ENCODE peak calls at places on chromosomes 7 and 10, in ten cellular contexts. One of them, this sample, is unnamed.
A peak's percentile ranks its signal among the peaks of the same experiment; 100 is the strongest.

GRCh38 chr10:101031796-101032636 is 982 bp downstream of the SFXN3 start:
- DNase-seq in small intestine: peak; percentile 95
- DNase-seq in SW480: peak; percentile 72
- DNase-seq in stimulated activated CD4-positive, alpha-beta T cell treated with anti-CD3 and anti-CD28 coated beads, Interleukin-1b, Interleukin-23, amount 100 ng/mL, for 1 hour: peak; percentile 55
- DNase-seq in GM04503: no peak
- DNase-seq in fibroblast of mammary gland: peak; percentile 56
- DNase-seq in heart left ventricle: peak; percentile 89
- DNase-seq in HEK293T: no peak
- DNase-seq in psoas muscle: peak; percentile 80
- DNase-seq in activated CD8-positive, alpha-beta memory T cell treated with anti-CD3 and anti-CD28 coated beads for 1 hour: no peak
- DNase-seq in this sample: peak; percentile 80

GRCh38 chr7:151844080-151844827 is 32.7 kb downstream of the PRKAG2 start:
- DNase-seq in small intestine: no peak
- DNase-seq in SW480: no peak
- DNase-seq in stimulated activated CD4-positive, alpha-beta T cell treated with anti-CD3 and anti-CD28 coated beads, Interleukin-1b, Interleukin-23, amount 100 ng/mL, for 1 hour: no peak
- DNase-seq in GM04503: peak; percentile 14
- DNase-seq in fibroblast of mammary gland: peak; percentile 86
- DNase-seq in heart left ventricle: no peak
- DNase-seq in HEK293T: no peak
- DNase-seq in psoas muscle: no peak
- DNase-seq in activated CD8-positive, alpha-beta memory T cell treated with anti-CD3 and anti-CD28 coated beads for 1 hour: no peak
- DNase-seq in this sample: no peak

GRCh38 chr7:42677751-42678231 is 234.1 kb downstream of the C7orf25 start:
- DNase-seq in small intestine: no peak
- DNase-seq in SW480: no peak
- DNase-seq in stimulated activated CD4-positive, alpha-beta T cell treated with anti-CD3 and anti-CD28 coated beads, Interleukin-1b, Interleukin-23, amount 100 ng/mL, for 1 hour: no peak
- DNase-seq in GM04503: peak; percentile 93
- DNase-seq in fibroblast of mammary gland: peak; percentile 99
- DNase-seq in heart left ventricle: no peak
- DNase-seq in HEK293T: no peak
- DNase-seq in psoas muscle: no peak
- DNase-seq in activated CD8-positive, alpha-beta memory T cell treated with anti-CD3 and anti-CD28 coated beads for 1 hour: no peak
- DNase-seq in this sample: peak; percentile 67

GRCh38 chr10:60414877-60415585 is 25.4 kb upstream of the ANK3 start:
- DNase-seq in small intestine: no peak
- DNase-seq in SW480: peak; percentile 6
- DNase-seq in stimulated activated CD4-positive, alpha-beta T cell treated with anti-CD3 and anti-CD28 coated beads, Interleukin-1b, Interleukin-23, amount 100 ng/mL, for 1 hour: no peak
- DNase-seq in GM04503: peak; percentile 76
- DNase-seq in fibroblast of mammary gland: peak; percentile 86
- DNase-seq in heart left ventricle: no peak
- DNase-seq in HEK293T: no peak
- DNase-seq in psoas muscle: no peak
- DNase-seq in activated CD8-positive, alpha-beta memory T cell treated with anti-CD3 and anti-CD28 coated beads for 1 hour: no peak
- DNase-seq in this sample: no peak

GRCh38 chr10:59019603-59020002 is 156.8 kb upstream of the PHYHIPL start:
- DNase-seq in small intestine: no peak
- DNase-seq in SW480: no peak
- DNase-seq in stimulated activated CD4-positive, alpha-beta T cell treated with anti-CD3 and anti-CD28 coated beads, Interleukin-1b, Interleukin-23, amount 100 ng/mL, for 1 hour: no peak
- DNase-seq in GM04503: no peak
- DNase-seq in fibroblast of mammary gland: peak; percentile 23
- DNase-seq in heart left ventricle: no peak
- DNase-seq in HEK293T: no peak
- DNase-seq in psoas muscle: no peak
- DNase-seq in activated CD8-positive, alpha-beta memory T cell treated with anti-CD3 and anti-CD28 coated beads for 1 hour: no peak
- DNase-seq in this sample: no peak

GRCh38 chr7:3159039-3159438 is 115.4 kb upstream of the CARD11 start:
- DNase-seq in small intestine: no peak
- DNase-seq in SW480: peak; percentile 69
- DNase-seq in stimulated activated CD4-positive, alpha-beta T cell treated with anti-CD3 and anti-CD28 coated beads, Interleukin-1b, Interleukin-23, amount 100 ng/mL, for 1 hour: no peak
- DNase-seq in GM04503: no peak
- DNase-seq in fibroblast of mammary gland: no peak
- DNase-seq in heart left ventricle: no peak
- DNase-seq in HEK293T: no peak
- DNase-seq in psoas muscle: no peak
- DNase-seq in activated CD8-positive, alpha-beta memory T cell treated with anti-CD3 and anti-CD28 coated beads for 1 hour: no peak
- DNase-seq in this sample: no peak

GRCh38 chr7:135936497-135937217 is 40.5 kb downstream of the MTPN start:
- DNase-seq in small intestine: peak; percentile 33
- DNase-seq in SW480: no peak
- DNase-seq in stimulated activated CD4-positive, alpha-beta T cell treated with anti-CD3 and anti-CD28 coated beads, Interleukin-1b, Interleukin-23, amount 100 ng/mL, for 1 hour: no peak
- DNase-seq in GM04503: no peak
- DNase-seq in fibroblast of mammary gland: no peak
- DNase-seq in heart left ventricle: no peak
- DNase-seq in HEK293T: no peak
- DNase-seq in psoas muscle: no peak
- DNase-seq in activated CD8-positive, alpha-beta memory T cell treated with anti-CD3 and anti-CD28 coated beads for 1 hour: no peak
- DNase-seq in this sample: no peak

GRCh38 chr10:101071266-101071884 is 9.6 kb downstream of the KAZALD1 start:
- DNase-seq in small intestine: no peak
- DNase-seq in SW480: no peak
- DNase-seq in stimulated activated CD4-positive, alpha-beta T cell treated with anti-CD3 and anti-CD28 coated beads, Interleukin-1b, Interleukin-23, amount 100 ng/mL, for 1 hour: no peak
- DNase-seq in GM04503: no peak
- DNase-seq in fibroblast of mammary gland: peak; percentile 86
- DNase-seq in heart left ventricle: no peak
- DNase-seq in HEK293T: no peak
- DNase-seq in psoas muscle: no peak
- DNase-seq in activated CD8-positive, alpha-beta memory T cell treated with anti-CD3 and anti-CD28 coated beads for 1 hour: no peak
- DNase-seq in this sample: peak; percentile 66

GRCh38 chr7:157970744-157971143 is 616.9 kb downstream of the PTPRN2 start:
- DNase-seq in small intestine: no peak
- DNase-seq in SW480: no peak
- DNase-seq in stimulated activated CD4-positive, alpha-beta T cell treated with anti-CD3 and anti-CD28 coated beads, Interleukin-1b, Interleukin-23, amount 100 ng/mL, for 1 hour: no peak
- DNase-seq in GM04503: no peak
- DNase-seq in fibroblast of mammary gland: no peak
- DNase-seq in heart left ventricle: no peak
- DNase-seq in HEK293T: no peak
- DNase-seq in psoas muscle: no peak
- DNase-seq in activated CD8-positive, alpha-beta memory T cell treated with anti-CD3 and anti-CD28 coated beads for 1 hour: no peak
- DNase-seq in this sample: no peak

GRCh38 chr7:151007469-151007898 is 16.7 kb downstream of the NOS3 start:
- DNase-seq in small intestine: no peak
- DNase-seq in SW480: no peak
- DNase-seq in stimulated activated CD4-positive, alpha-beta T cell treated with anti-CD3 and anti-CD28 coated beads, Interleukin-1b, Interleukin-23, amount 100 ng/mL, for 1 hour: no peak
- DNase-seq in GM04503: no peak
- DNase-seq in fibroblast of mammary gland: no peak
- DNase-seq in heart left ventricle: peak; percentile 47
- DNase-seq in HEK293T: no peak
- DNase-seq in psoas muscle: no peak
- DNase-seq in activated CD8-positive, alpha-beta memory T cell treated with anti-CD3 and anti-CD28 coated beads for 1 hour: no peak
- DNase-seq in this sample: no peak

GRCh38 chr7:107972986-107973385 is 30.0 kb downstream of the LAMB1 start:
- DNase-seq in small intestine: no peak
- DNase-seq in SW480: no peak
- DNase-seq in stimulated activated CD4-positive, alpha-beta T cell treated with anti-CD3 and anti-CD28 coated beads, Interleukin-1b, Interleukin-23, amount 100 ng/mL, for 1 hour: no peak
- DNase-seq in GM04503: no peak
- DNase-seq in fibroblast of mammary gland: peak; percentile 48
- DNase-seq in heart left ventricle: no peak
- DNase-seq in HEK293T: no peak
- DNase-seq in psoas muscle: no peak
- DNase-seq in activated CD8-positive, alpha-beta memory T cell treated with anti-CD3 and anti-CD28 coated beads for 1 hour: no peak
- DNase-seq in this sample: no peak

GRCh38 chr10:54133201-54133600 is 667.8 kb downstream of the PCDH15 start:
- DNase-seq in small intestine: peak; percentile 1
- DNase-seq in SW480: peak; percentile 2
- DNase-seq in stimulated activated CD4-positive, alpha-beta T cell treated with anti-CD3 and anti-CD28 coated beads, Interleukin-1b, Interleukin-23, amount 100 ng/mL, for 1 hour: no peak
- DNase-seq in GM04503: no peak
- DNase-seq in fibroblast of mammary gland: no peak
- DNase-seq in heart left ventricle: no peak
- DNase-seq in HEK293T: peak; percentile 7
- DNase-seq in psoas muscle: no peak
- DNase-seq in activated CD8-positive, alpha-beta memory T cell treated with anti-CD3 and anti-CD28 coated beads for 1 hour: no peak
- DNase-seq in this sample: no peak

GRCh38 chr10:95792874-95793285 is 36.9 kb downstream of the ENTPD1 start:
- DNase-seq in small intestine: peak; percentile 7
- DNase-seq in SW480: no peak
- DNase-seq in stimulated activated CD4-positive, alpha-beta T cell treated with anti-CD3 and anti-CD28 coated beads, Interleukin-1b, Interleukin-23, amount 100 ng/mL, for 1 hour: no peak
- DNase-seq in GM04503: peak; percentile 25
- DNase-seq in fibroblast of mammary gland: peak; percentile 47
- DNase-seq in heart left ventricle: peak; percentile 50
- DNase-seq in HEK293T: no peak
- DNase-seq in psoas muscle: no peak
- DNase-seq in activated CD8-positive, alpha-beta memory T cell treated with anti-CD3 and anti-CD28 coated beads for 1 hour: no peak
- DNase-seq in this sample: no peak

GRCh38 chr7:1123721-1124120 is 35.8 kb downstream of the GPER1 start:
- DNase-seq in small intestine: no peak
- DNase-seq in SW480: no peak
- DNase-seq in stimulated activated CD4-positive, alpha-beta T cell treated with anti-CD3 and anti-CD28 coated beads, Interleukin-1b, Interleukin-23, amount 100 ng/mL, for 1 hour: no peak
- DNase-seq in GM04503: no peak
- DNase-seq in fibroblast of mammary gland: peak; percentile 91
- DNase-seq in heart left ventricle: peak; percentile 82
- DNase-seq in HEK293T: peak; percentile 64
- DNase-seq in psoas muscle: peak; percentile 88
- DNase-seq in activated CD8-positive, alpha-beta memory T cell treated with anti-CD3 and anti-CD28 coated beads for 1 hour: no peak
- DNase-seq in this sample: peak; percentile 72

GRCh38 chr7:50475340-50475739 is 25.2 kb upstream of the FIGNL1 start:
- DNase-seq in small intestine: no peak
- DNase-seq in SW480: no peak
- DNase-seq in stimulated activated CD4-positive, alpha-beta T cell treated with anti-CD3 and anti-CD28 coated beads, Interleukin-1b, Interleukin-23, amount 100 ng/mL, for 1 hour: no peak
- DNase-seq in GM04503: no peak
- DNase-seq in fibroblast of mammary gland: no peak
- DNase-seq in heart left ventricle: no peak
- DNase-seq in HEK293T: no peak
- DNase-seq in psoas muscle: no peak
- DNase-seq in activated CD8-positive, alpha-beta memory T cell treated with anti-CD3 and anti-CD28 coated beads for 1 hour: no peak
- DNase-seq in this sample: no peak

GRCh38 chr10:7577206-7577978 is 89.4 kb downstream of the ITIH5 start:
- DNase-seq in small intestine: no peak
- DNase-seq in SW480: no peak
- DNase-seq in stimulated activated CD4-positive, alpha-beta T cell treated with anti-CD3 and anti-CD28 coated beads, Interleukin-1b, Interleukin-23, amount 100 ng/mL, for 1 hour: no peak
- DNase-seq in GM04503: no peak
- DNase-seq in fibroblast of mammary gland: no peak
- DNase-seq in heart left ventricle: no peak
- DNase-seq in HEK293T: no peak
- DNase-seq in psoas muscle: no peak
- DNase-seq in activated CD8-positive, alpha-beta memory T cell treated with anti-CD3 and anti-CD28 coated beads for 1 hour: no peak
- DNase-seq in this sample: no peak

GRCh38 chr10:12308976-12309375 is 40.4 kb upstream of the CAMK1D start:
- DNase-seq in small intestine: no peak
- DNase-seq in SW480: no peak
- DNase-seq in stimulated activated CD4-positive, alpha-beta T cell treated with anti-CD3 and anti-CD28 coated beads, Interleukin-1b, Interleukin-23, amount 100 ng/mL, for 1 hour: no peak
- DNase-seq in GM04503: no peak
- DNase-seq in fibroblast of mammary gland: no peak
- DNase-seq in heart left ventricle: no peak
- DNase-seq in HEK293T: no peak
- DNase-seq in psoas muscle: no peak
- DNase-seq in activated CD8-positive, alpha-beta memory T cell treated with anti-CD3 and anti-CD28 coated beads for 1 hour: no peak
- DNase-seq in this sample: no peak